ENCODE peak calls at places on chromosomes 3 and 15, in six cellular contexts. One of them, this sample, is unnamed.
A peak's percentile ranks its signal among the peaks of the same experiment; 100 is the strongest.

GRCh38 chr3:85939026-85939616 is 980.3 kb downstream of the CADM2 start:
- DNase-seq in T-cell: no peak
- DNase-seq in stimulated activated CD4-positive, alpha-beta T cell treated with anti-CD3 and anti-CD28 coated beads, TNF-alpha, amount 100 ng/mL, for 4 hours: no peak
- DNase-seq in NT2/D1: no peak
- DNase-seq in CD8-positive, alpha-beta memory T cell: no peak
- DNase-seq in HCEC 1CT: no peak
- DNase-seq in this sample: peak; percentile 32

GRCh38 chr3:126959921-126960603 is 22.9 kb upstream of the PLXNA1 start:
- DNase-seq in T-cell: no peak
- DNase-seq in stimulated activated CD4-positive, alpha-beta T cell treated with anti-CD3 and anti-CD28 coated beads, TNF-alpha, amount 100 ng/mL, for 4 hours: no peak
- DNase-seq in NT2/D1: peak; percentile 47
- DNase-seq in CD8-positive, alpha-beta memory T cell: no peak
- DNase-seq in HCEC 1CT: peak; percentile 16
- DNase-seq in this sample: no peak

GRCh38 chr15:50702762-50703334 is 16.3 kb upstream of the TRPM7 start:
- DNase-seq in T-cell: no peak
- DNase-seq in stimulated activated CD4-positive, alpha-beta T cell treated with anti-CD3 and anti-CD28 coated beads, TNF-alpha, amount 100 ng/mL, for 4 hours: no peak
- DNase-seq in NT2/D1: no peak
- DNase-seq in CD8-positive, alpha-beta memory T cell: no peak
- DNase-seq in HCEC 1CT: peak; percentile 41
- DNase-seq in this sample: no peak

GRCh38 chr3:139117883-139118760 is 73.4 kb upstream of the PRR23C start:
- DNase-seq in T-cell: no peak
- DNase-seq in stimulated activated CD4-positive, alpha-beta T cell treated with anti-CD3 and anti-CD28 coated beads, TNF-alpha, amount 100 ng/mL, for 4 hours: no peak
- DNase-seq in NT2/D1: no peak
- DNase-seq in CD8-positive, alpha-beta memory T cell: no peak
- DNase-seq in HCEC 1CT: no peak
- DNase-seq in this sample: no peak

GRCh38 chr3:151697496-151697895 is 36.2 kb upstream of the AADACL2 start:
- DNase-seq in T-cell: no peak
- DNase-seq in stimulated activated CD4-positive, alpha-beta T cell treated with anti-CD3 and anti-CD28 coated beads, TNF-alpha, amount 100 ng/mL, for 4 hours: no peak
- DNase-seq in NT2/D1: no peak
- DNase-seq in CD8-positive, alpha-beta memory T cell: no peak
- DNase-seq in HCEC 1CT: no peak
- DNase-seq in this sample: no peak

GRCh38 chr3:188296761-188297689 is 143.1 kb downstream of the LPP start:
- DNase-seq in T-cell: no peak
- DNase-seq in stimulated activated CD4-positive, alpha-beta T cell treated with anti-CD3 and anti-CD28 coated beads, TNF-alpha, amount 100 ng/mL, for 4 hours: no peak
- DNase-seq in NT2/D1: no peak
- DNase-seq in CD8-positive, alpha-beta memory T cell: no peak
- DNase-seq in HCEC 1CT: peak; percentile 92
- DNase-seq in this sample: no peak

GRCh38 chr3:60954049-60954448 is 297.2 kb downstream of the FHIT start:
- DNase-seq in T-cell: no peak
- DNase-seq in stimulated activated CD4-positive, alpha-beta T cell treated with anti-CD3 and anti-CD28 coated beads, TNF-alpha, amount 100 ng/mL, for 4 hours: no peak
- DNase-seq in NT2/D1: no peak
- DNase-seq in CD8-positive, alpha-beta memory T cell: no peak
- DNase-seq in HCEC 1CT: peak; percentile 75
- DNase-seq in this sample: no peak

GRCh38 chr15:66896611-66897010 is 168.8 kb upstream of the SMAD3 start:
- DNase-seq in T-cell: no peak
- DNase-seq in stimulated activated CD4-positive, alpha-beta T cell treated with anti-CD3 and anti-CD28 coated beads, TNF-alpha, amount 100 ng/mL, for 4 hours: no peak
- DNase-seq in NT2/D1: no peak
- DNase-seq in CD8-positive, alpha-beta memory T cell: no peak
- DNase-seq in HCEC 1CT: no peak
- DNase-seq in this sample: no peak

GRCh38 chr15:48637639-48638038 is 7.9 kb downstream of the FBN1 start:
- DNase-seq in T-cell: no peak
- DNase-seq in stimulated activated CD4-positive, alpha-beta T cell treated with anti-CD3 and anti-CD28 coated beads, TNF-alpha, amount 100 ng/mL, for 4 hours: no peak
- DNase-seq in NT2/D1: no peak
- DNase-seq in CD8-positive, alpha-beta memory T cell: no peak
- DNase-seq in HCEC 1CT: no peak
- DNase-seq in this sample: no peak

GRCh38 chr3:72312339-72312738 is 527.4 kb upstream of the PROK2 start:
- DNase-seq in T-cell: no peak
- DNase-seq in stimulated activated CD4-positive, alpha-beta T cell treated with anti-CD3 and anti-CD28 coated beads, TNF-alpha, amount 100 ng/mL, for 4 hours: no peak
- DNase-seq in NT2/D1: no peak
- DNase-seq in CD8-positive, alpha-beta memory T cell: no peak
- DNase-seq in HCEC 1CT: no peak
- DNase-seq in this sample: no peak

GRCh38 chr3:72722930-72723726 is 125.1 kb downstream of the SHQ1 start:
- DNase-seq in T-cell: no peak
- DNase-seq in stimulated activated CD4-positive, alpha-beta T cell treated with anti-CD3 and anti-CD28 coated beads, TNF-alpha, amount 100 ng/mL, for 4 hours: no peak
- DNase-seq in NT2/D1: no peak
- DNase-seq in CD8-positive, alpha-beta memory T cell: no peak
- DNase-seq in HCEC 1CT: peak; percentile 72
- DNase-seq in this sample: no peak

GRCh38 chr15:82648257-82649103 is 1.3 kb upstream of the CPEB1 start:
- DNase-seq in T-cell: no peak
- DNase-seq in stimulated activated CD4-positive, alpha-beta T cell treated with anti-CD3 and anti-CD28 coated beads, TNF-alpha, amount 100 ng/mL, for 4 hours: no peak
- DNase-seq in NT2/D1: no peak
- DNase-seq in CD8-positive, alpha-beta memory T cell: no peak
- DNase-seq in HCEC 1CT: no peak
- DNase-seq in this sample: no peak

GRCh38 chr15:100692671-100693070 is 90.3 kb downstream of the ASB7 start:
- DNase-seq in T-cell: no peak
- DNase-seq in stimulated activated CD4-positive, alpha-beta T cell treated with anti-CD3 and anti-CD28 coated beads, TNF-alpha, amount 100 ng/mL, for 4 hours: no peak
- DNase-seq in NT2/D1: no peak
- DNase-seq in CD8-positive, alpha-beta memory T cell: no peak
- DNase-seq in HCEC 1CT: no peak
- DNase-seq in this sample: no peak

GRCh38 chr3:125039041-125039896 is 16.5 kb downstream of the HEG1 start:
- DNase-seq in T-cell: no peak
- DNase-seq in stimulated activated CD4-positive, alpha-beta T cell treated with anti-CD3 and anti-CD28 coated beads, TNF-alpha, amount 100 ng/mL, for 4 hours: no peak
- DNase-seq in NT2/D1: peak; percentile 68
- DNase-seq in CD8-positive, alpha-beta memory T cell: no peak
- DNase-seq in HCEC 1CT: no peak
- DNase-seq in this sample: peak; percentile 41

GRCh38 chr15:79595995-79596622 is 164.0 kb downstream of the MINAR1 start:
- DNase-seq in T-cell: peak; percentile 2
- DNase-seq in stimulated activated CD4-positive, alpha-beta T cell treated with anti-CD3 and anti-CD28 coated beads, TNF-alpha, amount 100 ng/mL, for 4 hours: no peak
- DNase-seq in NT2/D1: peak; percentile 93
- DNase-seq in CD8-positive, alpha-beta memory T cell: no peak
- DNase-seq in HCEC 1CT: peak; percentile 76
- DNase-seq in this sample: peak; percentile 93

GRCh38 chr15:36831915-36832310 is 252.5 kb downstream of the CDIN1 start:
- DNase-seq in T-cell: no peak
- DNase-seq in stimulated activated CD4-positive, alpha-beta T cell treated with anti-CD3 and anti-CD28 coated beads, TNF-alpha, amount 100 ng/mL, for 4 hours: no peak
- DNase-seq in NT2/D1: no peak
- DNase-seq in CD8-positive, alpha-beta memory T cell: no peak
- DNase-seq in HCEC 1CT: no peak
- DNase-seq in this sample: no peak

GRCh38 chr15:79213650-79214049 is 68.9 kb upstream of the ANKRD34C start:
- DNase-seq in T-cell: no peak
- DNase-seq in stimulated activated CD4-positive, alpha-beta T cell treated with anti-CD3 and anti-CD28 coated beads, TNF-alpha, amount 100 ng/mL, for 4 hours: no peak
- DNase-seq in NT2/D1: no peak
- DNase-seq in CD8-positive, alpha-beta memory T cell: no peak
- DNase-seq in HCEC 1CT: no peak
- DNase-seq in this sample: no peak

GRCh38 chr15:61499371-61499770 is 270.3 kb upstream of the RORA start:
- DNase-seq in T-cell: no peak
- DNase-seq in stimulated activated CD4-positive, alpha-beta T cell treated with anti-CD3 and anti-CD28 coated beads, TNF-alpha, amount 100 ng/mL, for 4 hours: no peak
- DNase-seq in NT2/D1: peak; percentile 11
- DNase-seq in CD8-positive, alpha-beta memory T cell: no peak
- DNase-seq in HCEC 1CT: no peak
- DNase-seq in this sample: no peak

GRCh38 chr3:102114264-102114979 is 265.1 kb downstream of the NFKBIZ start:
- DNase-seq in T-cell: peak; percentile 49
- DNase-seq in stimulated activated CD4-positive, alpha-beta T cell treated with anti-CD3 and anti-CD28 coated beads, TNF-alpha, amount 100 ng/mL, for 4 hours: no peak
- DNase-seq in NT2/D1: no peak
- DNase-seq in CD8-positive, alpha-beta memory T cell: no peak
- DNase-seq in HCEC 1CT: no peak
- DNase-seq in this sample: no peak

GRCh38 chr3:11499144-11499543 is 144.6 kb downstream of the VGLL4 start:
- DNase-seq in T-cell: no peak
- DNase-seq in stimulated activated CD4-positive, alpha-beta T cell treated with anti-CD3 and anti-CD28 coated beads, TNF-alpha, amount 100 ng/mL, for 4 hours: no peak
- DNase-seq in NT2/D1: no peak
- DNase-seq in CD8-positive, alpha-beta memory T cell: no peak
- DNase-seq in HCEC 1CT: peak; percentile 99
- DNase-seq in this sample: no peak

GRCh38 chr3:53836084-53836872 is 9.9 kb downstream of the CHDH start:
- DNase-seq in T-cell: no peak
- DNase-seq in stimulated activated CD4-positive, alpha-beta T cell treated with anti-CD3 and anti-CD28 coated beads, TNF-alpha, amount 100 ng/mL, for 4 hours: no peak
- DNase-seq in NT2/D1: no peak
- DNase-seq in CD8-positive, alpha-beta memory T cell: no peak
- DNase-seq in HCEC 1CT: no peak
- DNase-seq in this sample: no peak

GRCh38 chr3:179108091-179108490 is 36.5 kb upstream of the ZMAT3 start:
- DNase-seq in T-cell: no peak
- DNase-seq in stimulated activated CD4-positive, alpha-beta T cell treated with anti-CD3 and anti-CD28 coated beads, TNF-alpha, amount 100 ng/mL, for 4 hours: no peak
- DNase-seq in NT2/D1: no peak
- DNase-seq in CD8-positive, alpha-beta memory T cell: no peak
- DNase-seq in HCEC 1CT: peak; percentile 88
- DNase-seq in this sample: no peak

GRCh38 chr3:129439381-129439816 is 349 bp downstream of the MBD4 start:
- DNase-seq in T-cell: peak; percentile 38
- DNase-seq in stimulated activated CD4-positive, alpha-beta T cell treated with anti-CD3 and anti-CD28 coated beads, TNF-alpha, amount 100 ng/mL, for 4 hours: peak; percentile 18
- DNase-seq in NT2/D1: no peak
- DNase-seq in CD8-positive, alpha-beta memory T cell: peak; percentile 40
- DNase-seq in HCEC 1CT: peak; percentile 18
- DNase-seq in this sample: peak; percentile 25

GRCh38 chr15:80234883-80235282 is 17.1 kb downstream of the CTXND1 start:
- DNase-seq in T-cell: peak; percentile 15
- DNase-seq in stimulated activated CD4-positive, alpha-beta T cell treated with anti-CD3 and anti-CD28 coated beads, TNF-alpha, amount 100 ng/mL, for 4 hours: peak; percentile 12
- DNase-seq in NT2/D1: no peak
- DNase-seq in CD8-positive, alpha-beta memory T cell: peak; percentile 16
- DNase-seq in HCEC 1CT: peak; percentile 20
- DNase-seq in this sample: no peak

GRCh38 chr15:41971089-41971892 is 1.1 kb downstream of the EHD4 start:
- DNase-seq in T-cell: peak; percentile 70
- DNase-seq in stimulated activated CD4-positive, alpha-beta T cell treated with anti-CD3 and anti-CD28 coated beads, TNF-alpha, amount 100 ng/mL, for 4 hours: peak; percentile 36
- DNase-seq in NT2/D1: no peak
- DNase-seq in CD8-positive, alpha-beta memory T cell: peak; percentile 52
- DNase-seq in HCEC 1CT: peak; percentile 49
- DNase-seq in this sample: peak; percentile 50

This sample was measured in NCI-H2171.